ENCODE peak calls at places on chromosomes 16 and 17, in ten cellular contexts. One of them, this sample, is unnamed.

GRCh38 chr16:4351880-4352279 is 759 bp upstream of the PAM16 start:
- DNase-seq in psoas muscle: no peak
- DNase-seq in left lung: no peak
- DNase-seq in A549: no peak
- DNase-seq in GM23338: no peak
- DNase-seq in astrocyte of the cerebellum: no peak
- DNase-seq in PC-3: peak
- DNase-seq in AG04450: no peak
- DNase-seq in left ventricle myocardium inferior: no peak
- DNase-seq in upper lobe of right lung: no peak
- DNase-seq in this sample: no peak

GRCh38 chr16:72033437-72033836 is 20.9 kb upstream of the HP start:
- DNase-seq in upper lobe of right lung: no peak
- DNase-seq in GM23338: no peak
- DNase-seq in psoas muscle: no peak
- DNase-seq in A549: no peak
- DNase-seq in left lung: no peak
- DNase-seq in AG04450: no peak
- DNase-seq in astrocyte of the cerebellum: no peak
- DNase-seq in left ventricle myocardium inferior: no peak
- DNase-seq in PC-3: no peak
- DNase-seq in this sample: no peak

GRCh38 chr16:51155901-51156810 is 5.1 kb upstream of the SALL1 start:
- DNase-seq in left ventricle myocardium inferior: no peak
- DNase-seq in AG04450: no peak
- DNase-seq in psoas muscle: no peak
- DNase-seq in A549: peak
- DNase-seq in upper lobe of right lung: no peak
- DNase-seq in astrocyte of the cerebellum: no peak
- DNase-seq in PC-3: no peak
- DNase-seq in GM23338: peak
- DNase-seq in left lung: no peak
- DNase-seq in this sample: no peak

GRCh38 chr16:83802135-83802534 is 5.6 kb upstream of the HSBP1 start:
- DNase-seq in AG04450: peak
- DNase-seq in upper lobe of right lung: no peak
- DNase-seq in A549: peak
- DNase-seq in left ventricle myocardium inferior: no peak
- DNase-seq in psoas muscle: no peak
- DNase-seq in astrocyte of the cerebellum: peak
- DNase-seq in GM23338: peak
- DNase-seq in left lung: no peak
- DNase-seq in PC-3: peak
- DNase-seq in this sample: peak

GRCh38 chr16:20319406-20319805 is 7.9 kb downstream of the GP2 start:
- DNase-seq in AG04450: no peak
- DNase-seq in left lung: no peak
- DNase-seq in PC-3: no peak
- DNase-seq in astrocyte of the cerebellum: no peak
- DNase-seq in psoas muscle: no peak
- DNase-seq in A549: no peak
- DNase-seq in GM23338: no peak
- DNase-seq in upper lobe of right lung: no peak
- DNase-seq in left ventricle myocardium inferior: no peak
- DNase-seq in this sample: no peak

GRCh38 chr17:45341389-45342158 is 24.8 kb upstream of the MAP3K14 start:
- DNase-seq in upper lobe of right lung: peak
- DNase-seq in left lung: peak
- DNase-seq in A549: peak
- DNase-seq in psoas muscle: peak
- DNase-seq in astrocyte of the cerebellum: no peak
- DNase-seq in AG04450: peak
- DNase-seq in PC-3: peak
- DNase-seq in left ventricle myocardium inferior: peak
- DNase-seq in GM23338: peak
- DNase-seq in this sample: no peak

GRCh38 chr17:44219126-44219635 is 294 bp downstream of the UBTF start:
- DNase-seq in astrocyte of the cerebellum: peak
- DNase-seq in A549: peak
- DNase-seq in AG04450: no peak
- DNase-seq in GM23338: peak
- DNase-seq in left ventricle myocardium inferior: peak
- DNase-seq in psoas muscle: peak
- DNase-seq in left lung: peak
- DNase-seq in PC-3: peak
- DNase-seq in upper lobe of right lung: peak
- DNase-seq in this sample: peak

GRCh38 chr17:3043737-3044365 is 19.6 kb downstream of the OR1D5 start:
- DNase-seq in psoas muscle: no peak
- DNase-seq in PC-3: no peak
- DNase-seq in left ventricle myocardium inferior: no peak
- DNase-seq in GM23338: peak
- DNase-seq in AG04450: no peak
- DNase-seq in astrocyte of the cerebellum: no peak
- DNase-seq in A549: peak
- DNase-seq in left lung: peak
- DNase-seq in upper lobe of right lung: peak
- DNase-seq in this sample: peak

GRCh38 chr17:81453049-81453448 is 57.8 kb downstream of the BAHCC1 start:
- DNase-seq in astrocyte of the cerebellum: no peak
- DNase-seq in GM23338: no peak
- DNase-seq in A549: no peak
- DNase-seq in left ventricle myocardium inferior: no peak
- DNase-seq in left lung: no peak
- DNase-seq in AG04450: no peak
- DNase-seq in PC-3: no peak
- DNase-seq in upper lobe of right lung: no peak
- DNase-seq in psoas muscle: no peak
- DNase-seq in this sample: no peak

GRCh38 chr17:36602924-36603384 is 1.6 kb downstream of the MRM1 start:
- DNase-seq in psoas muscle: peak
- DNase-seq in A549: peak
- DNase-seq in GM23338: peak
- DNase-seq in upper lobe of right lung: peak
- DNase-seq in astrocyte of the cerebellum: peak
- DNase-seq in left lung: no peak
- DNase-seq in left ventricle myocardium inferior: no peak
- DNase-seq in PC-3: peak
- DNase-seq in AG04450: peak
- DNase-seq in this sample: peak

GRCh38 chr16:86378128-86378527 is 132.2 kb upstream of the FOXF1 start:
- DNase-seq in GM23338: no peak
- DNase-seq in A549: no peak
- DNase-seq in AG04450: no peak
- DNase-seq in upper lobe of right lung: no peak
- DNase-seq in left ventricle myocardium inferior: no peak
- DNase-seq in psoas muscle: no peak
- DNase-seq in PC-3: no peak
- DNase-seq in astrocyte of the cerebellum: no peak
- DNase-seq in left lung: no peak
- DNase-seq in this sample: no peak

GRCh38 chr17:76797441-76797840 is 59.5 kb downstream of the MFSD11 start:
- DNase-seq in AG04450: no peak
- DNase-seq in astrocyte of the cerebellum: no peak
- DNase-seq in upper lobe of right lung: no peak
- DNase-seq in left lung: no peak
- DNase-seq in left ventricle myocardium inferior: no peak
- DNase-seq in PC-3: peak
- DNase-seq in A549: no peak
- DNase-seq in psoas muscle: no peak
- DNase-seq in GM23338: peak
- DNase-seq in this sample: no peak

GRCh38 chr16:57797526-57798266 is 4.6 kb downstream of the KIFC3 start:
- DNase-seq in PC-3: peak
- DNase-seq in astrocyte of the cerebellum: no peak
- DNase-seq in A549: peak
- DNase-seq in upper lobe of right lung: peak
- DNase-seq in psoas muscle: peak
- DNase-seq in left lung: peak
- DNase-seq in GM23338: peak
- DNase-seq in AG04450: no peak
- DNase-seq in left ventricle myocardium inferior: no peak
- DNase-seq in this sample: no peak
- H3K4me3 ChIP-seq in PC-3: peak
- H3K4me3 ChIP-seq in astrocyte of the cerebellum: peak
- H3K4me3 ChIP-seq in A549: peak
- H3K4me3 ChIP-seq in upper lobe of right lung: peak
- H3K4me3 ChIP-seq in psoas muscle: peak
- H3K4me3 ChIP-seq in left lung: peak
- H3K4me3 ChIP-seq in GM23338: peak
- H3K4me3 ChIP-seq in AG04450: no peak
- H3K4me3 ChIP-seq in left ventricle myocardium inferior: peak
- H3K4me3 ChIP-seq in this sample: no peak

DNA sequence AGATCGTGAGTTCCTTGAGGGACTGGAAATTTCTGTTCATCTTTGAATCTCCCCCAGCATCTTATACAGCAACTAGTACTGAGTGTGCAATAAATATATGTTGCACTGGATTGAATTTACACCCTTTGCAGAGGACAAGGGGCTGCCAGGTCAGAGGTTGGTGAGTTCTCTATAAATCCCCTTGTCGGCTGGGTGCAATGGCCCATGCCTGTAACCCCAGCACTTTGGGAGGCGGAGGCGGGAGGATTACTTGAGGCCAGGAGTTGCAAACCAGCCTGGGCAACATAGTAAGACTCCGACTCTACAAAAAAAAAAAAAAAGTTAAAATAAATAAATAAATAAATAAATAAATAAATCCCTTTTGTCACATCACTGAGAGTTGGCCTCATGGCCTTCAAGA is 9.4 kb upstream of the SP6 start:
- DNase-seq in upper lobe of right lung: no peak
- DNase-seq in GM23338: no peak
- DNase-seq in AG04450: no peak
- DNase-seq in A549: no peak
- DNase-seq in left lung: no peak
- DNase-seq in PC-3: no peak
- DNase-seq in astrocyte of the cerebellum: no peak
- DNase-seq in psoas muscle: no peak
- DNase-seq in left ventricle myocardium inferior: no peak
- DNase-seq in this sample: no peak
- TF ChIP-seq CTCF in upper lobe of right lung: no peak
- TF ChIP-seq CTCF in GM23338: no peak
- TF ChIP-seq CTCF in AG04450: no peak
- TF ChIP-seq CTCF in A549: no peak
- TF ChIP-seq CTCF in left lung: no peak
- TF ChIP-seq CTCF in PC-3: no peak
- TF ChIP-seq CTCF in astrocyte of the cerebellum: no peak
- TF ChIP-seq CTCF in psoas muscle: no peak
- TF ChIP-seq CTCF in left ventricle myocardium inferior: no peak
- TF ChIP-seq CTCF in this sample: no peak

GRCh38 chr17:8630227-8630801 is at the start of gene MYH10:
- DNase-seq in astrocyte of the cerebellum: no peak
- DNase-seq in psoas muscle: no peak
- DNase-seq in upper lobe of right lung: no peak
- DNase-seq in PC-3: no peak
- DNase-seq in GM23338: no peak
- DNase-seq in left lung: no peak
- DNase-seq in left ventricle myocardium inferior: no peak
- DNase-seq in AG04450: no peak
- DNase-seq in A549: no peak
- DNase-seq in this sample: no peak

GRCh38 chr17:8628609-8629169 is 1.8 kb downstream of the MYH10 start:
- DNase-seq in astrocyte of the cerebellum: no peak
- DNase-seq in GM23338: no peak
- DNase-seq in A549: no peak
- DNase-seq in upper lobe of right lung: no peak
- DNase-seq in PC-3: no peak
- DNase-seq in psoas muscle: no peak
- DNase-seq in left ventricle myocardium inferior: no peak
- DNase-seq in AG04450: no peak
- DNase-seq in left lung: no peak
- DNase-seq in this sample: no peak

GRCh38 chr17:8630802-8631553 is 453 bp upstream of the MYH10 start:
- DNase-seq in left lung: peak
- DNase-seq in upper lobe of right lung: peak
- DNase-seq in psoas muscle: peak
- DNase-seq in astrocyte of the cerebellum: peak
- DNase-seq in PC-3: peak
- DNase-seq in left ventricle myocardium inferior: peak
- DNase-seq in GM23338: peak
- DNase-seq in A549: peak
- DNase-seq in AG04450: peak
- DNase-seq in this sample: peak

GRCh38 chr17:8628172-8628571 is 2.4 kb downstream of the MYH10 start:
- DNase-seq in PC-3: no peak
- DNase-seq in psoas muscle: no peak
- DNase-seq in GM23338: no peak
- DNase-seq in AG04450: no peak
- DNase-seq in A549: no peak
- DNase-seq in upper lobe of right lung: no peak
- DNase-seq in left ventricle myocardium inferior: no peak
- DNase-seq in astrocyte of the cerebellum: no peak
- DNase-seq in left lung: no peak
- DNase-seq in this sample: no peak

DNA sequence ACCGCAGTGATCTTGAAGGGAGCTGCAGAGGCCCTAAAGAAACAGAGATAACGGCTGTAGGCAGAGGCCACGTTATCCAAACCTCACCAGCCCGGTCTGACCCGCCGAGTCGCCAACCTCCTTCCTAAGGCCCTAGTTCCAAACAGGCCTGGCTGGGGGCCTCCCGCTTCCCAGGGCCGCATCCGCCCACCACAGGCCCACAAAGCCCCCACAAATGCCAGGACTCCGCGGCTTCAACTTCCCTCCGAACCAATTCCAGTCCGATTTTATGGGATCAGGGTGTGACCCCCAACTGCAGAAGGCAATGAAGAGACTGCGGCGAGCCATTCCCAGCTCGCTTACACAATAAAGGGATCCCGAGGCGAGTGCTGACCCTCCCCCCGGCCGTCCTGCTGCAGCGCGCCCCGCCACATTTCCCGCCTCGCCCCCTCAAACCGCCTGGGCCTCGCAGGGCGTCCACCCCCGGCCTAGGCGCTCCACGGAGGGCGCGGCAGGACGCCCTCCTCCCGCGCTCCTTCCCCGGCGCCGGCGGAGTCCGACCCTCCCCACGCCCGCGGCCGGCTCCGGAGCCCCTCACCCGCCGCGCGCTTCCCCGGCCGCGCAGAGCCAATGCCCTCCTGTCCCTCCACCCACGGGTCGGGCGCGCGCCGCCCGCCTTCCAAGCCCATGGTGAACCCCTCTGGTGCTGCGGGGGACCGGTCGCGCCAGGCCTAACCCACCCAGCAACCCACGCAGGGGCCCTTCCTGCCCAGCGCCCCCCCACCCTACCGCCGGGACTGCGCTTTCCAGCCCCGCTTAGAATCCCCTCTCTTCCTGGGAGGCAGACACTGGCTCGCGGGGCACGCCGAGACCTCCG is 926 bp downstream of the MYH10 start:
- DNase-seq in upper lobe of right lung: peak
- DNase-seq in left lung: peak
- DNase-seq in AG04450: no peak
- DNase-seq in A549: peak
- DNase-seq in GM23338: peak
- DNase-seq in psoas muscle: peak
- DNase-seq in PC-3: no peak
- DNase-seq in left ventricle myocardium inferior: peak
- DNase-seq in astrocyte of the cerebellum: no peak
- DNase-seq in this sample: no peak
- H3K4me3 ChIP-seq in upper lobe of right lung: peak
- H3K4me3 ChIP-seq in left lung: peak
- H3K4me3 ChIP-seq in AG04450: peak
- H3K4me3 ChIP-seq in A549: peak
- H3K4me3 ChIP-seq in GM23338: peak
- H3K4me3 ChIP-seq in psoas muscle: peak
- H3K4me3 ChIP-seq in PC-3: peak
- H3K4me3 ChIP-seq in left ventricle myocardium inferior: peak
- H3K4me3 ChIP-seq in astrocyte of the cerebellum: peak
- H3K4me3 ChIP-seq in this sample: peak

GRCh38 chr16:82507271-82507670 is 119.5 kb upstream of the CDH13 start:
- DNase-seq in psoas muscle: no peak
- DNase-seq in GM23338: peak
- DNase-seq in AG04450: no peak
- DNase-seq in astrocyte of the cerebellum: no peak
- DNase-seq in A549: no peak
- DNase-seq in left lung: no peak
- DNase-seq in upper lobe of right lung: no peak
- DNase-seq in PC-3: no peak
- DNase-seq in left ventricle myocardium inferior: no peak
- DNase-seq in this sample: no peak
- TF ChIP-seq CTCF in psoas muscle: no peak
- TF ChIP-seq CTCF in GM23338: no peak
- TF ChIP-seq CTCF in AG04450: no peak
- TF ChIP-seq CTCF in astrocyte of the cerebellum: no peak
- TF ChIP-seq CTCF in A549: no peak
- TF ChIP-seq CTCF in left lung: no peak
- TF ChIP-seq CTCF in upper lobe of right lung: no peak
- TF ChIP-seq CTCF in PC-3: no peak
- TF ChIP-seq CTCF in left ventricle myocardium inferior: no peak
- TF ChIP-seq CTCF in this sample: no peak

This sample was measured in GM12865.